ENCODE peak calls at places on chromosomes 13 and 19, in eight cellular contexts. R, M, L, E, Q, G, O and Z are unnamed samples.
A peak's percentile ranks its signal among the peaks of the same experiment; 100 is the strongest.

GRCh38 chr19:58346961-58347929 is 6.0 kb downstream of the A1BG start:
- DNase-seq in R (no peak), M (peak; percentile 81), L (peak; percentile 54), E (peak; percentile 93), Q (no peak), G (peak; percentile 25), O (no peak), Z (peak; percentile 73)

GRCh38 chr19:39692166-39692565 is 12.1 kb upstream of the LGALS14 start:
- DNase-seq in R (no peak), M (no peak), L (no peak), E (no peak), Q (no peak), G (no peak), O (no peak), Z (no peak)

GRCh38 chr19:41218615-41219507 is at the start of gene AXL:
- DNase-seq in R (no peak), M (no peak), L (peak; percentile 39), E (peak; percentile 89), Q (peak; percentile 25), G (peak; percentile 73), O (no peak), Z (peak; percentile 95)

GRCh38 chr13:75635621-75636338 is at the start of gene LMO7:
- DNase-seq in R (no peak), M (peak; percentile 15), L (peak; percentile 53), E (peak; percentile 93), Q (peak; percentile 48), G (peak; percentile 15), O (no peak), Z (peak; percentile 70)

GRCh38 chr19:39768811-39769210 is 9.8 kb upstream of the LEUTX start:
- DNase-seq in R (no peak), M (no peak), L (no peak), E (no peak), Q (no peak), G (no peak), O (no peak), Z (no peak)

GRCh38 chr19:52070496-52070895 is 21.9 kb upstream of the ZNF432 start:
- DNase-seq in R (no peak), M (no peak), L (no peak), E (no peak), Q (no peak), G (no peak), O (no peak), Z (no peak)

GRCh38 chr19:55460670-55461258 is 678 bp downstream of the ISOC2 start:
- DNase-seq in R (no peak), M (peak; percentile 92), L (peak; percentile 78), E (peak; percentile 93), Q (peak; percentile 84), G (peak; percentile 46), O (no peak), Z (peak; percentile 96)

GRCh38 chr19:45547965-45548609 is 36.5 kb downstream of the OPA3 start:
- DNase-seq in R (no peak), M (no peak), L (no peak), E (no peak), Q (no peak), G (no peak), O (no peak), Z (no peak)

GRCh38 chr19:15631817-15632216 is 8.9 kb upstream of the CYP4F3 start:
- DNase-seq in R (peak; percentile 3), M (peak; percentile 62), L (no peak), E (no peak), Q (peak; percentile 27), G (no peak), O (no peak), Z (no peak)

GRCh38 chr13:80037505-80037888 is 303.4 kb downstream of the SPRY2 start:
- DNase-seq in R (no peak), M (no peak), L (no peak), E (no peak), Q (no peak), G (peak; percentile 77), O (no peak), Z (no peak)

GRCh38 chr19:1283207-1283916 is 2.3 kb upstream of the EFNA2 start:
- DNase-seq in R (no peak), M (no peak), L (no peak), E (peak; percentile 72), Q (no peak), G (no peak), O (no peak), Z (no peak)

GRCh38 chr13:66835040-66835628 is 395.0 kb downstream of the PCDH9 start:
- DNase-seq in R (no peak), M (peak; percentile 82), L (peak; percentile 38), E (no peak), Q (peak; percentile 24), G (peak; percentile 63), O (no peak), Z (peak; percentile 71)

GRCh38 chr19:18170714-18171255 is 2.8 kb upstream of the IFI30 start:
- DNase-seq in R (peak; percentile 90), M (no peak), L (no peak), E (no peak), Q (no peak), G (no peak), O (peak; percentile 88), Z (no peak)

GRCh38 chr13:91264484-91264883 is 83.0 kb upstream of the MIR17HG start:
- DNase-seq in R (no peak), M (no peak), L (no peak), E (no peak), Q (no peak), G (no peak), O (no peak), Z (no peak)

GRCh38 chr13:25819856-25820530 is 231.8 kb downstream of the SHISA2 start:
- DNase-seq in R (no peak), M (no peak), L (no peak), E (peak; percentile 23), Q (no peak), G (no peak), O (no peak), Z (no peak)

GRCh38 chr19:33558846-33559245 is 37.3 kb upstream of the PEPD start:
- DNase-seq in R (no peak), M (no peak), L (no peak), E (no peak), Q (no peak), G (no peak), O (no peak), Z (peak; percentile 43)

GRCh38 chr13:27425918-27426630 is 1.7 kb downstream of the GTF3A start:
- DNase-seq in R (peak; percentile 68), M (peak; percentile 81), L (peak; percentile 82), E (no peak), Q (peak; percentile 62), G (peak; percentile 84), O (no peak), Z (peak; percentile 85)

GRCh38 chr13:99982741-99983400 is 1.3 kb downstream of the ZIC2 start:
- DNase-seq in R (no peak), M (peak; percentile 35), L (no peak), E (peak; percentile 67), Q (no peak), G (no peak), O (no peak), Z (no peak)

GRCh38 chr19:11410682-11411081 is 8.4 kb downstream of the RGL3 start:
- DNase-seq in R (no peak), M (no peak), L (no peak), E (no peak), Q (no peak), G (no peak), O (no peak), Z (no peak)

GRCh38 chr13:62626771-62627170 is 1211.1 kb upstream of the PCDH20 start:
- DNase-seq in R (no peak), M (no peak), L (no peak), E (no peak), Q (peak; percentile 0), G (no peak), O (no peak), Z (no peak)

GRCh38 chr13:44667950-44668349 is 91.8 kb upstream of the TSC22D1 start:
- DNase-seq in R (no peak), M (no peak), L (no peak), E (no peak), Q (no peak), G (peak; percentile 44), O (no peak), Z (no peak)

GRCh38 chr19:30006206-30006605 is 64.2 kb downstream of the URI1 start:
- DNase-seq in R (no peak), M (no peak), L (no peak), E (no peak), Q (no peak), G (no peak), O (no peak), Z (no peak)

GRCh38 chr13:107734891-107735620 is 480.3 kb downstream of the LIG4 start:
- DNase-seq in R (no peak), M (no peak), L (no peak), E (no peak), Q (no peak), G (no peak), O (no peak), Z (no peak)

GRCh38 chr13:77330009-77330471 is 3.1 kb upstream of the MYCBP2 start:
- DNase-seq in R (no peak), M (no peak), L (no peak), E (no peak), Q (no peak), G (peak; percentile 75), O (no peak), Z (no peak)

GRCh38 chr19:4911786-4912672 is 2.7 kb downstream of the UHRF1 start:
- DNase-seq in R (no peak), M (peak; percentile 71), L (peak; percentile 52), E (no peak), Q (peak; percentile 40), G (peak; percentile 83), O (no peak), Z (peak; percentile 75)

GRCh38 chr13:72998012-72998411 is 60.8 kb upstream of the KLF5 start:
- DNase-seq in R (no peak), M (no peak), L (no peak), E (no peak), Q (no peak), G (no peak), O (no peak), Z (no peak)

GRCh38 chr19:31330761-31331160 is 18.5 kb downstream of the TSHZ3 start:
- DNase-seq in R (no peak), M (no peak), L (peak; percentile 20), E (no peak), Q (no peak), G (no peak), O (no peak), Z (peak; percentile 64)
- TF ChIP-seq POLR2A in R (no peak), M (no peak), L (no peak), E (no peak), Q (no peak), G (no peak), O (no peak), Z (no peak)

GRCh38 chr19:23415561-23416191 is 20.4 kb upstream of the ZNF91 start:
- DNase-seq in R (no peak), M (no peak), L (no peak), E (peak; percentile 81), Q (no peak), G (no peak), O (no peak), Z (no peak)
- TF ChIP-seq POLR2AphosphoS5 in R (no peak), M (no peak), L (no peak), E (no peak), Q (no peak), G (no peak), O (no peak), Z (no peak)

GRCh38 chr13:29654384-29654783 is 58.9 kb upstream of the SLC7A1 start:
- DNase-seq in R (no peak), M (no peak), L (no peak), E (no peak), Q (no peak), G (no peak), O (no peak), Z (no peak)

GRCh38 chr13:29648760-29649159 is 53.3 kb upstream of the SLC7A1 start:
- DNase-seq in R (no peak), M (no peak), L (no peak), E (no peak), Q (no peak), G (no peak), O (no peak), Z (no peak)
- H3K4me3 ChIP-seq in R (no peak overlapping the region), M (no peak overlapping the region), L (no peak overlapping the region), E (no peak overlapping the region), Q (no peak overlapping the region), G (no peak overlapping the region), O (no peak overlapping the region), Z (no peak overlapping the region)

GRCh38 chr13:29479716-29480492 is 115.6 kb downstream of the SLC7A1 start:
- DNase-seq in R (no peak), M (no peak), L (no peak), E (peak; percentile 82), Q (no peak), G (no peak), O (no peak), Z (no peak)
- TF ChIP-seq POLR2A in R (no peak), M (no peak), L (no peak), E (no peak), Q (no peak), G (no peak), O (no peak), Z (no peak)